ENCODE peak calls at places on chromosomes 2 and 18, in six cellular contexts. P is EL; K is activated T-cell treated with anti-CD3 and anti-CD28 coated beads, Interleukin-2, amount 50 U/mL, for 1 hour; I is neural crest cell; F is nucleus accumbens; Q is activated B cell treated with CpG ODN at 0.5 μM for 24 hours. B is an unnamed sample.

GRCh38 chr2:96873651-96874096 is 3.8 kb upstream of the SEMA4C start:
- DNase-seq in K (no peak), F (no peak), Q (no peak), P (no peak), I (no peak), B (no peak)

GRCh38 chr2:122960727-122961641 is 1064.1 kb upstream of the CNTNAP5 start:
- DNase-seq in F (no peak), I (no peak), Q (no peak), P (no peak), K (no peak), B (no peak)

GRCh38 chr2:174908284-174908683 is 96.9 kb downstream of the CHN1 start:
- DNase-seq in I (no peak), P (no peak), F (no peak), K (no peak), Q (no peak), B (no peak)

GRCh38 chr18:48929212-48929612 is 21.6 kb downstream of the SMAD7 start:
- DNase-seq in Q (no peak), P (no peak), I (no peak), F (no peak), K (no peak), B (no peak)

GRCh38 chr2:47094519-47095155 is 60.5 kb downstream of the STPG4 start:
- DNase-seq in F (no peak), P (no peak), I (no peak), K (no peak), Q (no peak), B (no peak)

GRCh38 chr2:216210711-216211131 is 101.6 kb downstream of the XRCC5 start:
- DNase-seq in P (no peak), F (no peak), Q (no peak), I (no peak), K (no peak), B (no peak)

GRCh38 chr2:52465267-52465666 is 1302.3 kb upstream of the CHAC2 start:
- DNase-seq in Q (no peak), K (no peak), F (no peak), P (no peak), I (no peak), B (no peak)

GRCh38 chr2:64742678-64743077 is 89.0 kb upstream of the SERTAD2 start:
- DNase-seq in P (no peak), Q (no peak), F (no peak), K (no peak), I (no peak), B (no peak)

GRCh38 chr2:131365452-131365851 is 1.5 kb upstream of the RAB6D start:
- DNase-seq in K (no peak), I (no peak), P (no peak), Q (no peak), F (no peak), B (no peak)

GRCh38 chr2:39216495-39217191 is 27.1 kb downstream of the CDKL4 start:
- DNase-seq in Q (no peak), P (no peak), K (peak), F (no peak), I (no peak), B (peak)